ENCODE peak calls at places on chromosome 16, in four cellular contexts. P, U, D and A are unnamed samples. For H3K4me1 and H3K27me3, the result is how much of the 10 kb centered on the place peaks cover.

GRCh38 chr16:26605872-26606271 is 460.9 kb upstream of the C16orf82 start:
- DNase-seq in P (no peak), U (no peak), D (no peak), A (no peak)

GRCh38 chr16:48356633-48357376 is 28.4 kb downstream of the SIAH1 start:
- DNase-seq in P (no peak), U (no peak), D (no peak), A (no peak)

GRCh38 chr16:14650629-14651028 is 17.9 kb downstream of the BFAR start:
- DNase-seq in P (no peak), U (no peak), D (no peak), A (no peak)

GRCh38 chr16:47258874-47259461 is 115.2 kb upstream of the NETO2 start:
- DNase-seq in P (no peak), U (no peak), D (peak), A (no peak)

GRCh38 chr16:75065149-75065807 is 51.3 kb downstream of the LDHD start:
- DNase-seq in P (no peak), U (no peak), D (no peak), A (no peak)

GRCh38 chr16:22284637-22285515 is 12.3 kb upstream of the POLR3E start:
- DNase-seq in P (no peak), U (no peak), D (no peak), A (no peak)

GRCh38 chr16:49462989-49463371 is 89.4 kb downstream of the C16orf78 start:
- DNase-seq in P (no peak), U (no peak), D (peak), A (no peak)

GRCh38 chr16:67666538-67667433 is at the start of the genes C16orf86 and ENKD1:
- DNase-seq in P (peak), U (peak), D (peak), A (peak)

GRCh38 chr16:56357765-56358322 is 67.5 kb downstream of the AMFR start:
- DNase-seq in P (peak), U (no peak), D (peak), A (peak)

GRCh38 chr16:17404903-17405691 is 65.7 kb downstream of the XYLT1 start:
- DNase-seq in P (peak), U (peak), D (no peak), A (peak)

GRCh38 chr16:13036600-13036999 is 135.2 kb downstream of the SHISA9 start:
- DNase-seq in P (no peak), U (no peak), D (peak), A (peak)

GRCh38 chr16:27495191-27495590 is 54.5 kb downstream of the GTF3C1 start:
- DNase-seq in P (no peak), U (no peak), D (no peak), A (peak)

GRCh38 chr16:79104567-79104966 is 496.0 kb downstream of the MAF start:
- DNase-seq in P (no peak), U (no peak), D (no peak), A (no peak)

GRCh38 chr16:54287758-54288591 is 1.4 kb upstream of the IRX3 start:
- DNase-seq in P (peak), U (no peak), D (peak), A (peak)

GRCh38 chr16:69276143-69277115 is 34.7 kb upstream of the VPS4A start:
- DNase-seq in P (no peak), U (peak), D (no peak), A (peak)

DNA sequence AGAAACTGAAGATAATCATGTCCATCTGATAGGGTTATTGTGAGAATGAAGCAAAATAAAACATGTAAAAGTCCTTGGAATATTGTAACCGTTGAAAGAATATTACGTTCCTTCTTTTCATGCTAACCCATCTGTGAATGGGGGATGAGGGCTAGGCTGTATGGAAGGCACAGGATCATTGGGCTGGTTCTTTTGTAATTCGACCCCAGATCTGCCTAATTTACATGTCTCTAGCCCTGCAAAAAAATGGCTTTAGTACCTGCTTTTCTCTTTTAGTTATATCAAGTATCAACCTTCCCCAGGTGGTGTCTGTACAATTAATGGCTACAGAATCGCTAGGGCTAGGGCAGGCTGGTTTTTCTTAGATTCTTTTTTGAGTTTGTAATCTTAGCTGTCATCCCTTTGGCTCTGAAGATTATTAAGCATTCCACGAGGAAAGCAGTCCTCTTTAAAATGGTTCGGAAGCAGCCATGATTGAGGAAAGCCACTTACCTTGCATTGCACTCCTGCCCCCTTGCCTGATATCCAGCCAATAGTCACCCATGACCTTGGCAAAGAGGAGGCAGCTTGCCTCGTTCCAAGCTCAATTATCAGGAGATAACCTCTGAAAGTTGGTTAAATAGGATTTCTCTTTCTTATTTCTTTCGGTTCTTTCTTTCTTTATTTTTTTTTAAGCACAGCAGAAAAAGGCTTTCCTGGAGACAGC is 153.9 kb upstream of the ZKSCAN2 start:
- DNase-seq in P (no peak), U (no peak), D (no peak), A (no peak)
- H3K4me1 ChIP-seq in P (under half), U (under half), D (under half), A (under half)

GRCh38 chr16:19431636-19432340 is 14.1 kb downstream of the TMC5 start:
- DNase-seq in P (no peak), U (peak), D (no peak), A (no peak)

GRCh38 chr16:19434584-19434983 is 16.9 kb downstream of the TMC5 start:
- DNase-seq in P (no peak), U (no peak), D (no peak), A (no peak)

GRCh38 chr16:19429271-19429670 is 11.6 kb downstream of the TMC5 start:
- DNase-seq in P (no peak), U (no peak), D (no peak), A (no peak)

GRCh38 chr16:19432429-19432828 is 14.7 kb downstream of the TMC5 start:
- DNase-seq in P (no peak), U (peak), D (no peak), A (no peak)

DNA sequence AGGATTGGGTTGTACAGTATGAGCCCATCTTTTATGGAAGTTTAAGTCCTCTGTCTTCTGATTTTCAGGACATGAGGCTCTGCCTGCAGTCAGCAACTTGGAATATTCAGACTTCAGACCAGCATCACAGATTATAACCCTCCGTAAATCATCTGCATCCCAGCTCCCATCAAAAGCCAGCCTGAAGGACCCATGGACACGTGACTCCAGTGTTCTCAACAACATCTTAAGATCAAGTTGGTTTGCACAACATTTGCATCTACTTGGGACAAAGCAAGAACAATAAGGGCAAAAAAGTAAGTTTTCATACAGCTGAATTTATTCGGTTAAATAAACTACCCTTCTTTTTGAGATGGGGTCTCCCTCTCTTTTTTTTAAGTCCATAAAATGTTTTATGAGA is 12.7 kb downstream of the TMC5 start:
- DNase-seq in P (no peak), U (no peak), D (no peak), A (no peak)
- H3K27me3 ChIP-seq in P (under half), U (under half), D (under half), A (under half)

GRCh38 chr16:11306381-11306780 is 25.3 kb upstream of the PRM1 start:
- DNase-seq in P (no peak), U (no peak), D (peak), A (no peak)
- H3K4me1 ChIP-seq in P (under half), U (under half), D (under half), A (under half)

GRCh38 chr16:88363239-88363891 is 19.4 kb upstream of the ZNF469 start:
- DNase-seq in P (no peak), U (no peak), D (no peak), A (no peak)

GRCh38 chr16:88361775-88362174 is 21.0 kb upstream of the ZNF469 start:
- DNase-seq in P (no peak), U (no peak), D (no peak), A (no peak)

GRCh38 chr16:88358033-88358481 is 24.7 kb upstream of the ZNF469 start:
- DNase-seq in P (peak), U (no peak), D (no peak), A (peak)

GRCh38 chr16:88359008-88359407 is 23.8 kb upstream of the ZNF469 start:
- DNase-seq in P (peak), U (no peak), D (no peak), A (peak)

GRCh38 chr16:88360999-88361398 is 21.8 kb upstream of the ZNF469 start:
- DNase-seq in P (no peak), U (no peak), D (no peak), A (no peak)
- H3K27me3 ChIP-seq in P (under half), U (under half), D (under half), A (under half)

DNA sequence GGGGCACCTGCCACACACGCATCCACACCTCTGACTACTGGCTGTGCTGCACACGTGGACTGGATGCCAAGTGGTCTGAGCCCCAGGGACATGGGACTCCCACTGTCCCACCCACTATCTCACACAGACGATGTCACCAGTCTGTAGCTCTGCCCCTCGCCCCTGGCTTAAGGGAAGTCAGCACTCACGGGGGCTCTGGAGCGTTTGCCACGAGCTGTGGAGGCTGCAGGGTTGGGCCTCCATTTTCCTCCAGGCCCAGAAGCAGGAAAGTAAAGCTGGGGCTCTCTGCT is 22.1 kb downstream of the FOXF1 start:
- DNase-seq in P (no peak), U (no peak), D (no peak), A (no peak)
- H3K4me1 ChIP-seq in P (under half), U (under half), D (under half), A (under half)

DNA sequence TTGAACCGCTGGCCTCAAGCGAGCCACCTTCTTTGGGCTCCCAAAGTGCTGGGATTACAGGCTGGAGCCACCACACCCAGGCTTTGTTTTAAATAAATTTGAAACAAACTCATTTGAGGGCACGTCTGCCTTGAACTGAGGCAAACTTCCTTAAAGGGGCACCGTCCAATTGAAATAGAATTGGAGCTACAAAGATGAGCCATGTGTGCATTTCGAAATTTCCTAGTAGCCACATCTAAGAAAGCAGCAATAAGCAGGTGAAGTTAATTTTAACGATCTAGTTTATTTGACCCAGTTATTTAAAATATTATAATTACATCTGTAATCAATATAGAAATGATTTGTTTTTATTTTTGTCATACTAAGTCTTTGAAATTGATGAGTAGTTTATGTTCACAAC is 755 bp upstream of the C16orf89 start:
- DNase-seq in P (no peak), U (no peak), D (no peak), A (no peak)
- H3K27me3 ChIP-seq in P (under half), U (under half), D (under half), A (under half)

GRCh38 chr16:70730016-70730415 is 44.2 kb upstream of the MTSS2 start:
- DNase-seq in P (no peak), U (no peak), D (no peak), A (peak)

GRCh38 chr16:70728145-70728544 is 42.3 kb upstream of the MTSS2 start:
- DNase-seq in P (no peak), U (no peak), D (no peak), A (peak)

GRCh38 chr16:70734522-70734921 is 48.7 kb upstream of the MTSS2 start:
- DNase-seq in P (no peak), U (no peak), D (no peak), A (no peak)

GRCh38 chr16:70729292-70729691 is 43.4 kb upstream of the MTSS2 start:
- DNase-seq in P (no peak), U (no peak), D (no peak), A (peak)

GRCh38 chr16:70730944-70731343 is 45.1 kb upstream of the MTSS2 start:
- DNase-seq in P (no peak), U (no peak), D (no peak), A (peak)
- H3K4me1 ChIP-seq in P (under half), U (under half), D (under half), A (under half)

GRCh38 chr16:167117-167462 is 1.3 kb downstream of the HBM start:
- DNase-seq in P (no peak), U (no peak), D (no peak), A (no peak)

GRCh38 chr16:166375-167116 is 768 bp downstream of the HBM start:
- DNase-seq in P (no peak), U (no peak), D (no peak), A (peak)

GRCh38 chr16:162271-162991 is 3.3 kb upstream of the HBM start:
- DNase-seq in P (no peak), U (no peak), D (peak), A (no peak)

GRCh38 chr16:165539-166374 is at the start of gene HBM:
- DNase-seq in P (no peak), U (no peak), D (peak), A (peak)

GRCh38 chr16:165218-165538 is 600 bp upstream of the HBM start:
- DNase-seq in P (no peak), U (no peak), D (peak), A (peak)
- H3K27me3 ChIP-seq in P (under half), U (under half), D (half or more), A (under half)

GRCh38 chr16:1534021-1535020 is 855 bp downstream of the TMEM204 start:
- DNase-seq in P (no peak), U (no peak), D (no peak), A (peak)
- H3K4me1 ChIP-seq in P (under half), U (under half), D (under half), A (under half)